ENCODE peak calls at places on chromosomes 1 and 21, in eight cellular contexts. L is keratinocyte, H is H1, G is hepatocyte, Y is HCT116, P is neural progenitor cell, R is GM23338, Q is mammary epithelial cell. C is an unnamed sample.

GRCh38 chr1:207941664-207942063 is 30.7 kb upstream of the CD34 start:
- DNase-seq in L (no peak), H (no peak), G (no peak), Y (no peak), P (no peak), R (no peak), Q (peak), C (peak)

GRCh38 chr1:160542303-160542945 is 19.4 kb upstream of the SLAMF6 start:
- DNase-seq in L (peak), H (no peak), G (peak), Y (no peak), P (no peak), R (no peak), Q (no peak), C (no peak)

GRCh38 chr21:42513151-42513984 is at the start of gene SLC37A1:
- DNase-seq in L (no peak), H (peak), G (peak), Y (no peak), P (peak), R (peak), Q (no peak), C (no peak)

GRCh38 chr1:21636029-21636428 is 33.1 kb downstream of the RAP1GAP start:
- DNase-seq in L (no peak), H (no peak), G (no peak), Y (no peak), P (no peak), R (no peak), Q (no peak), C (no peak)

GRCh38 chr1:96764469-96764868 is 42.9 kb downstream of the PTBP2 start:
- DNase-seq in L (no peak), H (no peak), G (no peak), Y (no peak), P (no peak), R (no peak), Q (no peak), C (peak)

GRCh38 chr1:235324296-235324695 is 3.7 kb downstream of the ARID4B start:
- DNase-seq in L (no peak), H (no peak), G (no peak), Y (no peak), P (no peak), R (no peak), Q (no peak), C (no peak)

GRCh38 chr1:244002721-244003120 is 48.4 kb upstream of the ZBTB18 start:
- DNase-seq in L (no peak), H (no peak), G (no peak), Y (no peak), P (no peak), R (no peak), Q (no peak), C (no peak)

GRCh38 chr21:45613881-45614280 is 29.6 kb upstream of the PCBP3 start:
- DNase-seq in L (no peak), H (no peak), G (no peak), Y (no peak), P (no peak), R (no peak), Q (no peak), C (no peak)

GRCh38 chr1:47229031-47229831 is 2.8 kb downstream of the TAL1 start:
- DNase-seq in L (no peak), H (peak), G (no peak), Y (no peak), P (peak), R (peak), Q (no peak), C (no peak)

GRCh38 chr1:47231314-47232186 is 475 bp downstream of the TAL1 start:
- DNase-seq in L (no peak), H (peak), G (peak), Y (no peak), P (peak), R (peak), Q (peak), C (peak)

GRCh38 chr1:47229884-47230691 is 1.9 kb downstream of the TAL1 start:
- DNase-seq in L (no peak), H (peak), G (no peak), Y (no peak), P (peak), R (peak), Q (no peak), C (no peak)

GRCh38 chr1:47232187-47232874 is at the start of gene TAL1:
- DNase-seq in L (no peak), H (peak), G (peak), Y (no peak), P (peak), R (peak), Q (no peak), C (no peak)

DNA sequence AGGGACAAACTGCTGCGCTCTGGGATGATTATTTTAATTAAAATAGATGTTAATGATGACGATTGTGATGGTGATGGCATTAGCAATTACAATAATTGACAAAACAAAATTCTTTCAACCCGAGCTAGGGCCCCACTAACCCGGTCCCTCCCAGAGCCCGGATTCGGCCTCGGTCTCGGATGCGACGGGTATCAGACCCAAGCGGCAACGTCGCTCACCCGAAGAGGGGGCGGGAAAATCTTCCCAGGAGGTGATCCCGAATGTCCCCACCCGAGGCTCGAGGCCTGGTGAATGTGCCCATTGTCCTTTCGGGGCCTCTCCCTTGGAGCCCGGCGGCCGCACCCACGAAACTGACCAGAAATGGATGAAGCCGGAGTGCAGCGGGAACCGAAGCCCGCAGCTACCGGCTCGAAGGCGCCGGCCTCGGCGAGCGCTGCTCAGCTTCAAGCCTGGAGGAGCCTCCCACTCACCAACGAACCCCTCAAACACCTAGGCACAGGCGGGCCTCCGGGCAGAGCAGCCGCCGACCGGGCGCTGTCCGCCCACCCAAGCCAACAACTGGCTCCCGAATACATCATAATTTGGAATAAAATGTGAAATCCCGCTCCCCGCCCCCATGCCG is 1.2 kb downstream of the TAL1 start:
- DNase-seq in L (no peak), H (peak), G (no peak), Y (no peak), P (peak), R (peak), Q (no peak), C (no peak)
- TF ChIP-seq EZH2 in L (peak), H (peak), G (peak), Y (no peak), P (peak), R (peak), Q (peak), C (peak)

GRCh38 chr1:156422602-156423091 is 53.6 kb downstream of the RHBG start:
- DNase-seq in L (no peak), H (no peak), G (no peak), Y (no peak), P (no peak), R (peak), Q (peak), C (no peak)

GRCh38 chr1:156420209-156421061 is 51.4 kb downstream of the RHBG start:
- DNase-seq in L (no peak), H (peak), G (no peak), Y (no peak), P (peak), R (peak), Q (no peak), C (no peak)

GRCh38 chr1:156421062-156421938 is 52.3 kb downstream of the RHBG start:
- DNase-seq in L (no peak), H (peak), G (peak), Y (peak), P (peak), R (peak), Q (peak), C (peak)

GRCh38 chr1:156423422-156424352 is 54.7 kb downstream of the RHBG start:
- DNase-seq in L (no peak), H (no peak), G (no peak), Y (no peak), P (no peak), R (no peak), Q (no peak), C (no peak)

DNA sequence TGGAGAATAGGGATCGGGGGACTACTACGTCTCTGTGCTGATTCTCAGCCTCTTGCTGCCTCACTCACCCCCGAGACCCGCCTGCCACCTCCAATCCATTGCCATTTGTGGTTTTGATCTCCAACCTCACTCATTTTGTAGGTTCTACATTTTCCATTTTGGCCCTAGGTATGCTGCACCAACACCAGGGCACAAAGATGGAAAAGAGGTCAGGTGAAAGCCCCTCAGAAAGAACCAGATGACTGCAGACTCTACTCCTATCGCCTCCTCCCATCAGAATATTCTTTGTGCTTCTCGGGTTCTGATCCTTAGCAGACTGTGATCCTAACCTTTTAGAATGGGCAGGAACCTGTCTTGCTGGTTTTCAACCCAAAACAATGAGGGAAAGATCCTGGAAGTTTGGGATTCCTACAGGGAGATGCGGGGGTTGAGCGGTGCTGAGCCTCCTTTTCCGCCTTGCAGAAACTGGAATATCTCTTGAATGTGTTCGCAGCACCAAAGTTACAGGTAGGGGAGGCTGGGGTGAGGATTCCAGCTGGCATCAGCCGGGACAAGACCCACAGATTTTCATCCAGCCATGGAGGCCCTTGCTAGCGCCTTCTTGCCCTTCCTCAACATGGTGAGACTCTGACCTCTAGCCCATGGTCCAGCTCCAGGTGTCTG is 53.1 kb downstream of the RHBG start:
- DNase-seq in L (no peak), H (no peak), G (no peak), Y (no peak), P (no peak), R (peak), Q (no peak), C (no peak)
- TF ChIP-seq EZH2 in L (peak), H (peak), G (no peak), Y (no peak), P (peak), R (peak), Q (no peak), C (no peak)

DNA sequence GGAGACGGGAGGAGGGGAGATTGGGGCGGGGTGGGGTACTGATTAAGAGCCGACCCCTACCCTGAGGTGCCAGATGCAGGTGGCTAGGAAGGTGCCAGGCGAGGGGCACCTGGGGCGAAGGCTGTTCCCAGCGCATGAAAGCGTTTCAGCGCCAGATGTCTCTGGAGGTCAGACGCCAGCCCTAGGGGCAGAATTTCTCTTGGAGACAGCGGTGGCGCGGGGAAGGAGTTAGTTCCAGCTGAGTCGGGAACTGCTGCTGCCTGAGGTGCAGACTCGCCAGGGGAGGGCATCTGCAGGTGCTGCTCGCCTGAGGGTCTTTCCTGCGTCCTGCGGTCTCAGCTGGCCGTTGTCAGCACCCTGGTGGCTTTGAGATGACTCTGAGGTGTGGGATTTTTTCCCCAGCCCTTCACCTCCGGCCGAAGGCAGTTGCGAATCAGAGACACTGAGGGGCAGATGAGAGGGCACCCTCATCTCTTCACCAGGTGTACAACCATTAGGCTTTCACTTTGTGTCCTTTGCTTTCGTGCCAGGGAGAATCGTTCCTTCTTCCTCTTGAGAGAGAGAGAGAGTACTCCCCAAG is 539 bp downstream of the CGN start:
- DNase-seq in L (no peak), H (peak), G (peak), Y (no peak), P (peak), R (peak), Q (peak), C (no peak)
- TF ChIP-seq EZH2 in L (no peak), H (no peak), G (no peak), Y (no peak), P (no peak), R (no peak), Q (no peak), C (no peak)

DNA sequence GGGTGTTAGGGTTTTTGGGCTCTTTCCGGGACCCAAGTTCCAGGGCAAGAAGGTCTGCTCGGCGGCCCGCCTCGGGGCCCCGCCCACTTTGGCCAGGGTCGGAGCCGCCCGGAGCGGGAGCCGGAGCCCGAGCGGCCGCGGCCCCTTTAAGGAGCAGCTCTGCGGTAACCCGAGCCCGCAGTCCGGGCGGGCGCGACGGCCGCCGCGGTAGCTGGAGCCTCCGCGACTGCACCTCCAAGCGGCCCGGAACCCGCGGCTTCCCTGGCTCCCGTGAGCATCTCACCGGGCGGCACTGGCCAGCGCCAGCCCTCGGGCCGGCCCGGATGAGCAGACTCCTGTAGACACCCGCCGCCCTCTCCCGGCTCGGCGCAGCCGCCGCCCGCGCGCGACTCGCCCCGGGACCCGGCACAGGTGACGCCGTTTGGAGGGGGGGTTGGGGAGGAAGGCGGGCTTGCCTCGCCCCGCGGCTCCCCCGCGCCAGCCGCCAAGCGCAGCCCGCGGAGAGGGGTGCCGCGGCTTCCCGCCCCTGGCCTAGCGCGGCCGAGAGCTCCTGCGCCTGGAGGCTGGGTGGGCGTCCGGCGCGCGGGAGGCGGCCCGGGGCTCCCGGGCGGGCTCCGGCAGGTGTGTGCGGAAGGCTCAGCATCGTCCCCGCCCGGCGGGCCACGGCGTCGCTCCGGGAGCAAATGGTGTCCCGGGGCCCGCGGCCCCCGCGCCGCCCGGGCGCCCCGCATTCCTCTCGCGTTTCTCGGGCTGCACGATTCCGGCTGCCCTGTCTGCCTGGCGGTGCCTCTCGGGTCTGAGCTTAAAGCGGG is at the start of gene TLCD4:
- DNase-seq in L (no peak), H (peak), G (peak), Y (peak), P (peak), R (peak), Q (peak), C (peak)
- TF ChIP-seq EZH2 in L (no peak), H (no peak), G (no peak), Y (no peak), P (peak), R (no peak), Q (no peak), C (peak)

GRCh38 chr1:51964309-51964696 is 26.2 kb downstream of the RAB3B start:
- DNase-seq in L (no peak), H (no peak), G (no peak), Y (no peak), P (no peak), R (no peak), Q (no peak), C (no peak)

GRCh38 chr1:51968632-51969031 is 21.9 kb downstream of the RAB3B start:
- DNase-seq in L (no peak), H (no peak), G (peak), Y (no peak), P (no peak), R (no peak), Q (no peak), C (no peak)

GRCh38 chr1:51963592-51964308 is 26.8 kb downstream of the RAB3B start:
- DNase-seq in L (no peak), H (no peak), G (no peak), Y (no peak), P (no peak), R (no peak), Q (no peak), C (no peak)

GRCh38 chr1:51969038-51969705 is 21.3 kb downstream of the RAB3B start:
- DNase-seq in L (no peak), H (no peak), G (peak), Y (no peak), P (no peak), R (no peak), Q (no peak), C (peak)

DNA sequence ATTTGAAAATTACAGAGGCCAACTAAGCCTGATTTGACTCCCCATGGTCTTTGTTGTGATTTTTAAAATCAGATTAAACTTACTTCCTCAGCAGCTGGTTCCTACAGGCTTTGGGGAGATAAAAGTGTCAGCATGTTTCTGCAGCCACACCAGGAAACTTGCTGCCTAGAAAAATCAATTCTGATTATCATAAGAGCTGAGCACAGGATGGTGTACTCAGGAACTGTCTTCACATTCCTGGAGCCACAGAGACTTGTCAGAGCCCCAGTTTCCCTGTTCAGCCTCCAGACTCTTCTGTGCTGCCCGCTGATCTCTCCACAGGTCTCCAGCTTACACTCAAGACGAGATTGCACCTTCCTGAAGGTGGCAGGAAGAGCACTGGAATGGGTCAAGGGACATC is 23.9 kb downstream of the RAB3B start:
- DNase-seq in L (no peak), H (no peak), G (no peak), Y (no peak), P (no peak), R (no peak), Q (no peak), C (no peak)
- TF ChIP-seq EZH2 in L (no peak), H (no peak), G (no peak), Y (no peak), P (no peak), R (no peak), Q (no peak), C (no peak)

GRCh38 chr1:23567996-23568607 is 8.8 kb upstream of the ID3 start:
- DNase-seq in L (no peak), H (peak), G (no peak), Y (no peak), P (peak), R (peak), Q (no peak), C (no peak)
- TF ChIP-seq EZH2 in L (no peak), H (no peak), G (no peak), Y (no peak), P (no peak), R (no peak), Q (no peak), C (no peak)